ENCODE peak calls at places on chromosomes 12 and 14, in seven cellular contexts. R is fibroblast of lung, M is heart left ventricle, V is upper lobe of right lung, T is fibroblast of pulmonary artery, G is mucosa of descending colon, S is activated B cell treated with CpG ODN at 0.5 μM for 24 hours. U is an unnamed sample.

GRCh38 chr12:8603858-8604257 is 8.8 kb downstream of the AICDA start:
- DNase-seq in M (no peak), V (no peak), G (no peak), R (no peak), T (no peak), S (no peak), U (no peak)

GRCh38 chr12:87120440-87120839 is 864.2 kb upstream of the MGAT4C start:
- DNase-seq in V (no peak), M (no peak), T (peak), G (no peak), R (peak), S (no peak), U (no peak)

GRCh38 chr12:89345830-89346740 is 6.2 kb downstream of the DUSP6 start:
- DNase-seq in T (peak), M (peak), V (peak), S (no peak), G (peak), R (peak), U (no peak)

GRCh38 chr12:91620949-91621348 is 438.3 kb upstream of the DCN start:
- DNase-seq in G (no peak), S (no peak), V (no peak), T (peak), R (peak), M (peak), U (no peak)

GRCh38 chr12:92539966-92540791 is 162.6 kb upstream of the PLEKHG7 start:
- DNase-seq in M (peak), V (no peak), T (no peak), G (peak), R (no peak), S (peak), U (no peak)

GRCh38 chr14:61620130-61620946 is 75.0 kb upstream of the HIF1A start:
- DNase-seq in R (peak), G (no peak), T (peak), S (no peak), M (no peak), V (no peak), U (peak)

GRCh38 chr14:102517412-102518062 is 8.0 kb upstream of the ANKRD9 start:
- DNase-seq in T (no peak), S (no peak), M (no peak), R (no peak), G (peak), V (peak), U (no peak)

GRCh38 chr12:57439762-57440266 is 5.2 kb downstream of the INHBC start:
- DNase-seq in M (no peak), R (no peak), V (no peak), G (no peak), T (no peak), S (no peak), U (no peak)

GRCh38 chr14:64707661-64708060 is 3.4 kb downstream of the PLEKHG3 start:
- DNase-seq in S (no peak), V (no peak), R (peak), T (peak), M (no peak), G (no peak), U (no peak)

GRCh38 chr12:32266756-32267155 is 132.6 kb upstream of the FGD4 start:
- DNase-seq in G (no peak), R (no peak), T (no peak), S (no peak), V (no peak), M (no peak), U (no peak)

GRCh38 chr12:102462803-102463499 is 17.4 kb downstream of the IGF1 start:
- DNase-seq in T (peak), G (no peak), R (peak), S (no peak), V (no peak), M (no peak), U (no peak)

GRCh38 chr14:103161054-103161397 is 37.8 kb downstream of the TNFAIP2 start:
- DNase-seq in G (no peak), S (no peak), M (no peak), T (no peak), V (no peak), R (peak), U (no peak)

GRCh38 chr12:50753232-50753769 is 10.6 kb upstream of the ATF1 start:
- DNase-seq in T (no peak), M (no peak), V (no peak), S (no peak), R (no peak), G (no peak), U (no peak)

GRCh38 chr12:9253464-9253863 is 45.3 kb upstream of the PZP start:
- DNase-seq in M (no peak), G (no peak), T (no peak), S (no peak), V (no peak), R (no peak), U (no peak)

GRCh38 chr12:53005215-53005985 is 856 bp upstream of the EIF4B start:
- DNase-seq in S (no peak), R (no peak), G (peak), V (peak), T (no peak), M (no peak), U (no peak)

GRCh38 chr12:46516933-46517578 is 144.5 kb upstream of the SLC38A2 start:
- DNase-seq in V (no peak), R (no peak), G (no peak), S (no peak), T (no peak), M (no peak), U (no peak)

GRCh38 chr12:95509300-95509699 is 35.3 kb downstream of the METAP2 start:
- DNase-seq in S (no peak), R (no peak), T (no peak), V (no peak), M (no peak), G (no peak), U (no peak)

GRCh38 chr12:29783773-29784666 is at the start of gene TMTC1:
- DNase-seq in G (peak), T (peak), M (peak), V (peak), R (peak), S (no peak), U (no peak)

GRCh38 chr12:3000548-3001275 is 41.5 kb downstream of the TEAD4 start:
- DNase-seq in V (no peak), T (no peak), S (no peak), G (no peak), R (no peak), M (no peak), U (no peak)
- TF ChIP-seq CTCF in V (no peak), T (no peak), S (no peak), G (no peak), R (peak), M (no peak), U (no peak)

GRCh38 chr14:57962293-57962996 is 96.6 kb upstream of the SLC35F4 start:
- DNase-seq in G (no peak), T (no peak), V (no peak), M (no peak), S (no peak), R (no peak), U (no peak)
- TF ChIP-seq CTCF in G (no peak), T (no peak), V (no peak), M (no peak), S (no peak), R (no peak), U (no peak)

DNA sequence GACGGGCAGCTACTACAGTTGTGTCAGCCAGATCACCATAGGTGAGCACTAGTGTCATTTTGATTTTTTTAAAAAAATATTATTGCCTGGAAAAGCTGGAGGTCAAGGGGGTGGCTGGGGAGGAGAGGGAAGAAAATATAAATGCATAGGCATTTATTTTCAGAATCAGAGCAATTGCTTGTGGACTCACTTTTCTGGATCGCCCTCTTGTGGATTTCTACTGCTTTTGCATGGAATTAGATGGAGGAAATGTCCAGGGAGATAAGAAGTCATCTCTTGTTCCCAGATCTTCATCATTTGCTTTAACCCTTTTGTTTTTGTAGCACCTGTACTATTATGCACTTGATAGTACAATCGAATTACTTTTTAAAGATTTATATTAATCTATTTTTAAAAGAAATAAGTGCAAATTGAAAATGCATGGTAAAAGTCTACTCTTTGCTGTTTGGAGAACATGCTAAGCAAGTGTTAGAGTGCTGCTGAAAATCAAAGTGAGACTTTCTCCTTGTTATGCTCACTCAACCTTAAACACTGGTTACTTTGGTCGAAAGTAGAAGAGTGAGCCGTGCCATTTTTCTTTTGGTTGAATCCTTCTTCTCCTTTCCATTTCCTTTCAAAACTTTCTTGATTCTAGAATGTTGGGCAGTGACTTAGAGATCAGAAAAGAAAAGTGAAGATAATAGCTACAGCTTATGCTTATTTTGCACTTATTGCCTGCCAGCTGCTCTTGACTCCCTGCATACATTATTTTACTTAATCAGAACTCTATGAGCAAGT is 60.6 kb upstream of the ANO4 start:
- DNase-seq in S (no peak), R (peak), M (no peak), V (no peak), G (no peak), T (peak), U (no peak)
- TF ChIP-seq CTCF in S (no peak), R (peak), M (peak), V (peak), G (no peak), T (peak), U (peak)

GRCh38 chr12:110111476-110112334 is 12.5 kb upstream of the IFT81 start:
- DNase-seq in T (no peak), S (no peak), G (no peak), V (no peak), R (no peak), M (no peak), U (no peak)

GRCh38 chr12:110108309-110109036 is 15.7 kb upstream of the IFT81 start:
- DNase-seq in T (no peak), R (no peak), G (no peak), V (no peak), M (no peak), S (no peak), U (no peak)

GRCh38 chr12:110107369-110108281 is 16.5 kb upstream of the IFT81 start:
- DNase-seq in G (no peak), S (no peak), M (peak), T (peak), V (no peak), R (peak), U (peak)

GRCh38 chr12:110109837-110110535 is 14.2 kb upstream of the IFT81 start:
- DNase-seq in T (no peak), R (no peak), G (no peak), M (no peak), V (no peak), S (no peak), U (no peak)

DNA sequence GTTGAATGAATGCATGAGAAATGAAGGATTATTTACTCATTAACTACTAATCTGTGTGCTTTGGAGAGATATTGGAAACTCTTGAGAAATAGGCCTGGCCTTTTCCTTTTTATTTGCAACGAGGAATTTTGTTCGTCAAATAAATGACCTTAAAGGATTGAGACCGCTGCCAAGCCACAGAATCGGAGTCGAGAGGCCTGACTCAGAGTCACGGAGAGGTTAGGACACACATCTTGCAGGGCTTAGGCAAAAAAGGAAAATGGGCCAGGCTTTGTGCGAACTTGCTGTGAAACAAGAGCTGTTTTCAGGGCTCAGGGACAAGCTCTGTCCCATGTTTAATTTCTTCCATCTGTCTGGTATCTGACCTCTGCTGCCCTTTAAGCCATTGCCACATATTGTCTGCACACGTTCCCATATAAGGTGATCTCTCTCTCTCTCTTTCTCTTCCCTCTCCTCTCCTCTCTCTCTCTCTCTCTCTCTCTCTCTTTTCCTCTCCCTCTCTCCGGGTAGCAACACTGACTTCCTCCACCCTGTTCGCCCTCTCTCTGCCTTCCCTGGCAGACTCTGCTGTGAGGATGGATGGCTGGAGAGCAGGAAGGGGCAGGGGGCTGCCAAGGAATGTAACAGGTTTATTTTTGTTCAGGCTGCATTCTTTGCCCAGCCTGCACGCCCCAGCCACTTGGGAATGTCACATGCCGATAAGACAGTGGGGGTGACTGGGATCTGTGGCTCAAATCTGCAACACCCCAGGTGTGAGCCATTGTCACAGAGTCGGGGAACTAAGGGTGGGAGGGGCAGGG is 14.9 kb upstream of the IFT81 start:
- DNase-seq in G (peak), M (peak), T (peak), S (no peak), R (peak), V (peak), U (peak)
- TF ChIP-seq CTCF in G (no peak), M (no peak), T (no peak), S (no peak), R (no peak), V (no peak), U (no peak)

GRCh38 chr14:105200074-105200473 is 19.0 kb upstream of the NUDT14 start:
- DNase-seq in V (no peak), R (no peak), S (no peak), G (no peak), T (no peak), M (no peak), U (no peak)

GRCh38 chr14:105199093-105199492 is 18.0 kb upstream of the NUDT14 start:
- DNase-seq in S (no peak), M (peak), R (peak), V (no peak), T (peak), G (no peak), U (no peak)

GRCh38 chr14:105197274-105197673 is 16.2 kb upstream of the NUDT14 start:
- DNase-seq in R (peak), S (no peak), T (peak), G (no peak), M (peak), V (no peak), U (peak)

GRCh38 chr14:105200641-105201040 is 19.5 kb upstream of the NUDT14 start:
- DNase-seq in S (no peak), M (no peak), T (no peak), R (no peak), V (no peak), G (no peak), U (no peak)

DNA sequence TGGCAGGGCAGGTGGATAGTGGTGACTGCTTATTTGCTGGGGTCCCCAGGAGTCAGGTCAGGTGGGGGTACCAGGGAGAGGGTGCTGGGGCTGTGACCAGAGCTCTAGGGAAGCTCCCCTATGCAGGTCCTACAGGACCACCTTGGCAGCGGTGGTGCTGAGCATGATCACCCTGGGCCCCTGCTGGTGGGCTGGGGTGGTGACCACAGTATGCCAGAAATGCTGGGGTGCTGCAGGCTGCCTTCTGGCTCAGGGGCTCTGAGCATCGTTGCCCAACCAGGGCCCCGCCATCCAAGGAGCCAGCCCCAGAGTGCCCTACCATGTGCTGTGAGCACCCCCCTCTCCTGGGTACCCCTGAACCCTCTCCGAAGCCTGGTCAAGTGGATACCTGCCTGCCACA is 17.5 kb upstream of the NUDT14 start:
- DNase-seq in T (no peak), V (no peak), G (no peak), R (no peak), S (no peak), M (no peak), U (no peak)
- TF ChIP-seq CTCF in T (no peak), V (no peak), G (no peak), R (no peak), S (no peak), M (no peak), U (no peak)

DNA sequence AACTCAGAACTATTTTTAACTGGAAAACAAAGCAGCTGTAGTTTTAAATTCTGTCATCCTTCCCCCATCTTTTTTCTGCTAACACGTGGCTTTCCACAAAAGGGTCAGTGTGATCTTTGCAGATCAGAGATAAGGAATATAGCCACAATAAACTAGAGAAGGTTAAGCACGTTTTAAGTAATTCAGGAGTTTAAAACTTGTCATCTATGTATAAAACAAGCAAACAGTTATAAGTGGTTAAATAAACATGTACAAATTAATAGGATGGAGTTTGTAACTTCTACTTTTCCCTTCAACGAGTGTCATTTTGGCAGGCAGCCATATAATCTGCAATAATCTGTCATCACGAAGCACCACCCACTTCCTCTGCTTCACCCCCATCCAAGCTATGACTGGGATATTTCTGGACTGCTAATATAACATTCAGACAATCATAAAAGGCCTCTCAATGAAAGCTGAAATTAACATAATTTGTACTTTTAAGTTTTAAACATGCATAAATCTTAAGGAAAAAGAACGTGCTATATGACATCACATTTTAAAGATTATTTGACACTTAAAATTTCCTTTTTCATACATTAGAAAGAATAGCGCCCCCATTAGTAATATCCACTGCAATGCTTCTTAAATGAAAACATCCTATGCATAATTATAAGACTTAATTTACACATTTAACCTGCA is 15.2 kb downstream of the TAOK3 start:
- DNase-seq in V (no peak), G (no peak), S (no peak), T (peak), M (peak), R (peak), U (no peak)
- TF ChIP-seq CTCF in V (peak), G (no peak), S (no peak), T (no peak), M (no peak), R (no peak), U (no peak)

GRCh38 chr14:72941286-72941985 is 15.2 kb downstream of the DCAF4 start:
- DNase-seq in S (no peak), V (no peak), G (no peak), T (peak), R (no peak), M (no peak), U (no peak)

GRCh38 chr14:72943876-72944430 is 17.7 kb downstream of the DCAF4 start:
- DNase-seq in T (no peak), M (no peak), R (no peak), G (no peak), V (no peak), S (no peak), U (no peak)

GRCh38 chr14:72945628-72946027 is 19.4 kb downstream of the DCAF4 start:
- DNase-seq in G (no peak), M (no peak), R (no peak), T (no peak), S (no peak), V (no peak), U (no peak)

GRCh38 chr14:72939630-72940029 is 13.4 kb downstream of the DCAF4 start:
- DNase-seq in V (no peak), R (no peak), G (no peak), M (no peak), T (no peak), S (no peak), U (no peak)

DNA sequence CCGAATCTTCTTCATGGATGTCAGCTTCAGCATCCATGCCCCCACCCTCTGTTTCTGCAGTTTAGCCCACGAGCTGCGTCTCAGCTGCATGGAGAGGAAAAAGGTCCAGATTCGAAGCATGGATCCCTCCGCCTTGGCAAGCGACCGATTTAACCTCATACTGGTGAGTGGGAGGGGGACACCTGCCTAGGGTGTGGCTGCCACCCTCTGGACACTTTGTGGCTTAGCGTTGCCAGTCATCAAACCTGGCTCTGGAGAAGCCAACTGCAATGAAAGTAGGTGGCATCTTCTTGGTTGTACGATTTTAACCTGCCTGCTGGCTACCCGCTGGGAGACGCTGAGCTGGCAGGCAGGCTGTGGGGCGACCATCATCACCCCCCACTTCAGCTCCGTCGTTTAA is 16.7 kb downstream of the DCAF4 start:
- DNase-seq in T (no peak), G (no peak), M (no peak), S (no peak), R (no peak), V (no peak), U (no peak)
- TF ChIP-seq CTCF in T (no peak), G (no peak), M (no peak), S (no peak), R (no peak), V (no peak), U (no peak)

GRCh38 chr12:128891856-128892255 is 38.6 kb downstream of the GLT1D1 start:
- DNase-seq in R (no peak), M (no peak), V (no peak), G (no peak), S (no peak), T (no peak), U (no peak)
- TF ChIP-seq CTCF in R (no peak), M (no peak), V (no peak), G (no peak), S (no peak), T (no peak), U (no peak)